ENCODE peak calls at places on chromosome 16, in ten cellular contexts. L, F, Y, Q, C, I, B, P, S and T are unnamed samples.

GRCh38 chr16:11254913-11255736 is 879 bp downstream of the SOCS1 start:
- DNase-seq in P (peak), S (peak), C (peak), Q (peak), I (no peak), Y (no peak), F (peak), B (peak), L (peak), T (peak)

GRCh38 chr16:89586853-89587252 is 11.3 kb downstream of the CPNE7 start:
- DNase-seq in F (no peak), Y (no peak), I (no peak), S (no peak), B (peak), C (no peak), L (peak), Q (no peak), P (peak), T (no peak)

GRCh38 chr16:85436207-85436606 is 176.9 kb upstream of the GSE1 start:
- DNase-seq in S (no peak), C (no peak), I (no peak), B (no peak), P (no peak), L (peak), Y (no peak), F (no peak), Q (no peak), T (no peak)

GRCh38 chr16:88685156-88686061 is 898 bp downstream of the SNAI3 start:
- DNase-seq in L (peak), F (no peak), B (no peak), S (no peak), Q (peak), P (peak), C (no peak), Y (no peak), I (no peak), T (no peak)

GRCh38 chr16:83338941-83339340 is 468.8 kb upstream of the HSBP1 start:
- DNase-seq in L (no peak), I (no peak), Q (peak), P (peak), C (no peak), S (no peak), B (no peak), F (no peak), Y (no peak), T (no peak)

GRCh38 chr16:17467923-17468540 is 2.7 kb downstream of the XYLT1 start:
- DNase-seq in L (peak), P (peak), B (peak), S (peak), I (peak), Q (peak), F (peak), Y (peak), C (peak), T (no peak)

GRCh38 chr16:88804552-88805339 is 1.2 kb downstream of the CDT1 start:
- DNase-seq in I (no peak), B (no peak), Y (no peak), P (no peak), L (peak), C (no peak), S (no peak), Q (no peak), F (no peak), T (no peak)

GRCh38 chr16:82748026-82748425 is 121.3 kb downstream of the CDH13 start:
- DNase-seq in B (no peak), F (no peak), L (no peak), Q (peak), S (peak), C (no peak), Y (no peak), I (peak), P (peak), T (no peak)

GRCh38 chr16:84475643-84476240 is 28.7 kb downstream of the MEAK7 start:
- DNase-seq in F (no peak), B (peak), Q (peak), I (no peak), P (no peak), Y (no peak), S (no peak), L (no peak), C (no peak), T (peak)

GRCh38 chr16:79049040-79049439 is 551.5 kb downstream of the MAF start:
- DNase-seq in I (no peak), P (no peak), S (no peak), F (no peak), B (no peak), C (no peak), Y (no peak), Q (no peak), L (no peak), T (no peak)